ENCODE peak calls at places on chromosome 2, in seven cellular contexts. Q, Y, M, O, F, H and U are unnamed samples.

GRCh38 chr2:45184606-45185005 is 175.4 kb upstream of the SIX2 start:
- DNase-seq in Q (peak), Y (no peak), M (no peak), O (no peak), F (no peak), H (no peak), U (no peak)

GRCh38 chr2:30689496-30690125 is 117.6 kb downstream of the CAPN13 start:
- DNase-seq in Q (no peak), Y (no peak), M (no peak), O (no peak), F (no peak), H (no peak), U (no peak)

GRCh38 chr2:174662859-174663258 is 65.3 kb upstream of the WIPF1 start:
- DNase-seq in Q (no peak), Y (no peak), M (no peak), O (no peak), F (no peak), H (no peak), U (no peak)

GRCh38 chr2:231781798-231782726 is 980 bp upstream of the PDE6D start:
- DNase-seq in Q (peak), Y (peak), M (no peak), O (no peak), F (no peak), H (no peak), U (no peak)

GRCh38 chr2:96955694-96956610 is 30.4 kb downstream of the FAM178B start:
- DNase-seq in Q (no peak), Y (no peak), M (no peak), O (no peak), F (no peak), H (no peak), U (no peak)

GRCh38 chr2:215435261-215435808 is 533 bp downstream of the FN1 start:
- DNase-seq in Q (no peak), Y (peak), M (peak), O (peak), F (peak), H (no peak), U (no peak)

GRCh38 chr2:95323347-95324155 is 26.4 kb downstream of the KCNIP3 start:
- DNase-seq in Q (peak), Y (peak), M (peak), O (no peak), F (peak), H (no peak), U (peak)

GRCh38 chr2:235031686-235032373 is 80.0 kb downstream of the SH3BP4 start:
- DNase-seq in Q (no peak), Y (no peak), M (no peak), O (no peak), F (no peak), H (no peak), U (no peak)

GRCh38 chr2:16584094-16584493 is 81.5 kb downstream of the CYRIA start:
- DNase-seq in Q (no peak), Y (no peak), M (no peak), O (no peak), F (no peak), H (no peak), U (no peak)

GRCh38 chr2:127219716-127220090 is 396 bp downstream of the CYP27C1 start:
- DNase-seq in Q (peak), Y (no peak), M (no peak), O (no peak), F (peak), H (no peak), U (no peak)

GRCh38 chr2:98806266-98806697 is 75.3 kb upstream of the MGAT4A start:
- DNase-seq in Q (peak), Y (no peak), M (peak), O (no peak), F (no peak), H (no peak), U (no peak)

GRCh38 chr2:216441308-216442010 is 29.2 kb downstream of the SMARCAL1 start:
- DNase-seq in Q (no peak), Y (no peak), M (no peak), O (no peak), F (no peak), H (no peak), U (no peak)

GRCh38 chr2:40953341-40953740 is 501.5 kb upstream of the SLC8A1 start:
- DNase-seq in Q (no peak), Y (no peak), M (no peak), O (no peak), F (no peak), H (no peak), U (no peak)

GRCh38 chr2:192228685-192229084 is 34.0 kb upstream of the TMEFF2 start:
- DNase-seq in Q (peak), Y (no peak), M (no peak), O (no peak), F (no peak), H (no peak), U (no peak)

GRCh38 chr2:207529330-207530159 is at the start of gene CREB1:
- DNase-seq in Q (peak), Y (peak), M (peak), O (peak), F (peak), H (peak), U (peak)
- TF ChIP-seq CTCF in Q (no peak), Y (no peak), M (no peak), O (peak), F (no peak), H (no peak), U (no peak)

DNA sequence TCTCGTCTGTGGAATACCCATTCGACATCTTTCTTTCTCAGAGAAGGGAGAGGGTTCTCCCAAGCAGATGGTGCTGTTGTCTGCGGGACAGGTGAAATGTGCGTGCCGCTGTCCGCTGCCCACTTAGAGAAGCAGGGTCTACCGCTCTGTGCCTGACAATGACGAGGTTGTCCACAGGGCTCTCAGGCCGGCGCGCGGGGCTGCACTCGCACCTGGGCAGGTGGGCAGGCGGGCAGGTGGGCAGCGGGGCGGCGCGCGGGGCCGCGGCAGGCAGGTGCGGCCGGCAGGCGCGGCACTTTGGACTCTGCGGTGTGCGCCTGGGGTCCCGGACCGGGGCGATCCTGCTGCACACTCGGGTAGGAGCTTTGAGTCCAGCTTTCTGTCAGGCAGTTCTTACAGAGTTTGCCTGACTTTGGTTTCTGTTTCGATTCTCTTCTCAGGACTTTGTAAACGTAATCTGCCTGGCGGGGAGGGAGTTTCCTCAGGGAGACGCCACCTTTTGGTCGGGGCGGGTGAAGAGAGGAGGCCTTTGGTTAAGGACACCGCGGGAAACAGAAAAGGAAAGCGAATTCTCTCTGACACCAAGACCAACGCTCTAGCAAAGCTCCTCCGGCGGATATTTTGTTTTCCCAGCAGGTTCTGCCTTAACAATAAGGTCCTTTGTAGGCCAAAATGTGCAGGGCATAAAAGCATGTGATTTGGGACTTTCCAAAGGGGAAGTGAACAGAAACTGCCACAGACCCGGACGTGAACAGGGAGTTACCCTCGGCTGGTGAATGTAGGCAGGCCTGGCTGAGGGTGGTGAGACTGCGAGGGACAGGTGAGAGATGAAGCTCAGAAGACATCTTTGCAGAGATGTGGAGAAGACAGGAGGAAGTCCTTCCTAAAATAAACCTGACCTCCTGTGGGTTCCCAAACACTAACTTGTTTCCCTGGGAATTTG is at the start of gene IFIH1:
- DNase-seq in Q (peak), Y (peak), M (peak), O (peak), F (peak), H (peak), U (no peak)
- TF ChIP-seq CTCF in Q (peak), Y (peak), M (no peak), O (peak), F (no peak), H (peak), U (no peak)

GRCh38 chr2:156437272-156437671 is 1.1 kb downstream of the GPD2 start:
- DNase-seq in Q (no peak), Y (peak), M (peak), O (no peak), F (no peak), H (no peak), U (no peak)

GRCh38 chr2:156434461-156435291 is 1.5 kb upstream of the GPD2 start:
- DNase-seq in Q (peak), Y (peak), M (no peak), O (peak), F (no peak), H (no peak), U (no peak)

GRCh38 chr2:156436477-156437085 is 402 bp downstream of the GPD2 start:
- DNase-seq in Q (peak), Y (peak), M (peak), O (peak), F (no peak), H (no peak), U (no peak)

GRCh38 chr2:156435392-156435724 is 821 bp upstream of the GPD2 start:
- DNase-seq in Q (no peak), Y (no peak), M (no peak), O (no peak), F (no peak), H (no peak), U (no peak)

GRCh38 chr2:156435725-156436476 is at the start of gene GPD2:
- DNase-seq in Q (peak), Y (peak), M (peak), O (peak), F (peak), H (no peak), U (no peak)
- TF ChIP-seq CTCF in Q (no peak), Y (no peak), M (no peak), O (no peak), F (no peak), H (peak), U (no peak)

GRCh38 chr2:206085742-206086445 is at the start of gene INO80D:
- DNase-seq in Q (peak), Y (peak), M (peak), O (peak), F (peak), H (peak), U (no peak)
- TF ChIP-seq CTCF in Q (peak), Y (peak), M (no peak), O (peak), F (no peak), H (peak), U (peak)